ENCODE peak calls at places on chromosomes 5 and 9, in ten cellular contexts. N is ovary, O is uterus, U is right lobe of liver, P is Peyer's patch, D is body of pancreas, K is A549, Y is sigmoid colon, C is endothelial cell of umbilical vein, M is stomach. Z is an unnamed sample.

GRCh38 chr5:96256795-96257470 is 176.1 kb downstream of the PCSK1 start:
- DNase-seq in N (no peak), O (peak; percentile 17), U (no peak), P (no peak), D (no peak), K (peak; percentile 54), Y (no peak), C (peak; percentile 64), M (no peak), Z (peak; percentile 31)

GRCh38 chr9:76891279-76891678 is 14.6 kb downstream of the PRUNE2 start:
- DNase-seq in N (no peak), O (no peak), U (no peak), P (no peak), D (no peak), K (no peak), Y (no peak), C (no peak), M (no peak), Z (no peak)

GRCh38 chr5:139495644-139496435 is 13.3 kb upstream of the STING1 start:
- DNase-seq in N (no peak), O (no peak), U (no peak), P (no peak), D (no peak), K (no peak), Y (no peak), C (peak; percentile 83), M (no peak), Z (no peak)

GRCh38 chr9:26742843-26743242 is 149.8 kb downstream of the CAAP1 start:
- DNase-seq in N (no peak), O (no peak), U (no peak), P (no peak), D (no peak), K (no peak), Y (no peak), C (no peak), M (no peak), Z (no peak)

GRCh38 chr5:17127743-17128231 is 89.6 kb upstream of the BASP1 start:
- DNase-seq in N (no peak), O (no peak), U (no peak), P (no peak), D (no peak), K (peak; percentile 87), Y (no peak), C (peak; percentile 94), M (no peak), Z (no peak)

GRCh38 chr9:131692612-131692976 is 47.3 kb downstream of the RAPGEF1 start:
- DNase-seq in N (no peak), O (no peak), U (no peak), P (no peak), D (no peak), K (no peak), Y (no peak), C (no peak), M (no peak), Z (no peak)

GRCh38 chr9:95522871-95523370 is 6.2 kb upstream of the PTCH1 start:
- DNase-seq in N (no peak), O (no peak), U (no peak), P (no peak), D (no peak), K (no peak), Y (no peak), C (no peak), M (no peak), Z (no peak)

GRCh38 chr5:58245479-58245845 is 214.4 kb downstream of the PLK2 start:
- DNase-seq in N (no peak), O (no peak), U (no peak), P (no peak), D (no peak), K (no peak), Y (no peak), C (peak; percentile 90), M (no peak), Z (no peak)

GRCh38 chr5:172743112-172743959 is 27.7 kb downstream of the DUSP1 start:
- DNase-seq in N (no peak), O (no peak), U (no peak), P (no peak), D (no peak), K (no peak), Y (no peak), C (peak; percentile 19), M (no peak), Z (no peak)

GRCh38 chr5:172744106-172745104 is 26.6 kb downstream of the DUSP1 start:
- DNase-seq in N (no peak), O (no peak), U (no peak), P (no peak), D (peak; percentile 55), K (no peak), Y (peak; percentile 70), C (no peak), M (peak; percentile 64), Z (peak; percentile 74)

GRCh38 chr5:172741206-172741582 is 29.8 kb downstream of the DUSP1 start:
- DNase-seq in N (no peak), O (no peak), U (no peak), P (no peak), D (no peak), K (no peak), Y (no peak), C (no peak), M (no peak), Z (no peak)

GRCh38 chr5:172739385-172739784 is 31.6 kb downstream of the DUSP1 start:
- DNase-seq in N (no peak), O (no peak), U (no peak), P (no peak), D (no peak), K (no peak), Y (no peak), C (no peak), M (no peak), Z (no peak)

DNA sequence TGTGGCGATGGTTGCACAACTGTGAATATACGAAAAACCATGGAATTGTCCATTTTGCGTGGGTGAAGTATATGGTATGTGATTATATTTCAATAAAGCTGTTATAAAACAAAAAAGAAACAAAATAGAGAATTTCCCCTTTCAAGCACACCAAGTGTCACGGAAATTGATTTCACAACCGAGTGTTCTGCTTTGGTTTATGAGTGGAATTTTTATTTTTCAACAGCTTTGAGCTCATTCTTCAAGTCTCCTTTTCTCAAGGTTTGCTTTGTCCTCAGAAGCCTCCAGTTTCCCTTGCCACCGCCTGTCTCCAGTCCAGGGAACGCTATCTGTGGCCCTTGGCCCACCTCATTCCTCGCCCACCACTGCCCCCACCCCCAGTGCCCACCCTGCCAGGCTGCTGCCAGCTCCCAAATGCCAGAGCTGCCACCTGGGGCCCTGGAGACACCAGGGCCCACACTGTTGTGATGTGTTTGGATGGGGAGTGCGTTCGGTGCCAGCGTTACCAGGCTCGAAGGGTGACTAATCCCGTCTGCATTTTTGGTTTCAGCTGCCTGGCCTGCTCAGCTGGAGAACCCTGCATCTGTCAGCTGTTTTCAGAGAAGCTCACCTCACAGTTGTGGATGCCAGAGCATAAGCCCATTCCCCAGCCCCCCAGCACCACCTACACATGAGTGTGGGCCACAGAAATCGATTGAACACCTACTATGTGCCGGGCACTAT is 30.4 kb downstream of the DUSP1 start:
- DNase-seq in N (no peak), O (peak; percentile 75), U (no peak), P (no peak), D (peak; percentile 41), K (peak; percentile 65), Y (peak; percentile 94), C (no peak), M (no peak), Z (peak; percentile 60)
- TF ChIP-seq POLR2A in N (no peak), O (no peak), U (no peak), P (no peak), D (no peak), K (no peak), Y (no peak), C (no peak), M (no peak), Z (no peak)

DNA sequence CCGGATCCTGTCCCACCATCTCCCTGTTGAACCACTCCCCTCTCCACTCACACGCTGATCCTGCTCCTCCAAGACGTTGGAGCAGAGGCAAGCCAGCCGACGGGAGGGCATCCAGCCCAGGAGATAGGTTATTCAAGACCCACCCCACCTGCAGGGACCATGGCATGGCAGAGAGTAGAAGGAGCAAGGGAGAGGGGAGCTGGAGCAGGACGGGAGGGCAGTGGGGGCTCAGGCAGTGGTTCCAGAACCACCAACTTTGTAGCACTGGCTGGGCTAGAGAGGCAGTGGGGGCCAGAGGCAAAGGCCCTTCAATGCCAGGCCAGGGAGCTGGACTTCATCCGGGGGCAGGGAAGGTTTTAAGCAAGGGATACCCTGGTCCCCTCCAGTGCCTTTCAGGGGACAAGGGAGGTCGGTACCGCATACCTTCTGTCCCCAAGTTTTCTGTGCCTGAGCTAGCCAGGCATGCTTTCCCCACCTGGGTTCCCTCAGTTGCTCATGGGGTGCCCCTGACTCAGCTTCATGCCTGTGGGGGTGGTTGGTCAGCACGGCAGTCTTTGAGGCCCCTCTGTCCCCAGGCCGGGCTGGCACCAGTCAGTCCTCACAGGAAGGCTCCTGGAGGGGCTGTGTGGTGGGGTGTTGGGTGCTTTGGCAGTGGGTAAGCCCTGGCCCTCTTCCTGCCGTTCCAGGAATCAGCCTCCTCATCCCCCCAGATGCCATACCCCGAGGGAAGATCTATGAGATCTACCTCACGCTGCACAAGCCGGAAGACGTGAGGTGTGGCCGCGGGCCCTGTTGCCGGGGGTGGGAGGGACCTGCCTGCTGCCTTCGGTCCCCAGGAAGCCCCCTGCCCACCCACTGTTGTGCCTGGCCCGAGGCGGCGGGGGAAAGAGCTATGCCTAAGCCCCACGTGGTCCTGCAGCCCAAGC is 22.4 kb downstream of the HK3 start:
- DNase-seq in N (no peak), O (no peak), U (no peak), P (no peak), D (no peak), K (no peak), Y (no peak), C (no peak), M (no peak), Z (no peak)
- H3K27ac ChIP-seq in N (no peak overlapping the region), O (no peak overlapping the region), U (no peak overlapping the region), P (no peak overlapping the region), D (no peak overlapping the region), K (no peak overlapping the region), Y (no peak overlapping the region), C (no peak overlapping the region), M (no peak overlapping the region), Z (no peak overlapping the region)

GRCh38 chr5:132489051-132489770 is 1.4 kb downstream of the IRF1 start:
- DNase-seq in N (peak; percentile 31), O (peak; percentile 13), U (peak; percentile 51), P (peak; percentile 53), D (peak; percentile 11), K (no peak), Y (peak; percentile 60), C (no peak), M (peak; percentile 26), Z (peak; percentile 32)
- H3K4me1 ChIP-seq in N (peaks cover 13% of the 10 kb centered on the region), O (peaks cover 8% of the 10 kb centered on the region), U (no peaks in the 10 kb centered on the region), P (peaks cover 45% of the 10 kb centered on the region), D (peaks cover 32% of the 10 kb centered on the region), K (peaks cover 23% of the 10 kb centered on the region), Y (peaks cover 44% of the 10 kb centered on the region), C (peaks cover 19% of the 10 kb centered on the region), M (peaks cover 74% of the 10 kb centered on the region), Z (peaks cover 46% of the 10 kb centered on the region)

GRCh38 chr9:34386656-34387055 is 10.0 kb upstream of the MYORG start:
- DNase-seq in N (no peak), O (no peak), U (peak; percentile 31), P (no peak), D (no peak), K (no peak), Y (no peak), C (no peak), M (no peak), Z (no peak)

GRCh38 chr9:34383904-34384303 is 7.2 kb upstream of the MYORG start:
- DNase-seq in N (no peak), O (no peak), U (no peak), P (no peak), D (no peak), K (no peak), Y (no peak), C (no peak), M (no peak), Z (no peak)

GRCh38 chr9:34384368-34385165 is 7.9 kb upstream of the MYORG start:
- DNase-seq in N (no peak), O (no peak), U (peak; percentile 40), P (no peak), D (no peak), K (no peak), Y (no peak), C (no peak), M (no peak), Z (no peak)

GRCh38 chr9:34387239-34387638 is 10.5 kb upstream of the MYORG start:
- DNase-seq in N (no peak), O (no peak), U (peak; percentile 9), P (no peak), D (no peak), K (no peak), Y (no peak), C (no peak), M (no peak), Z (no peak)

DNA sequence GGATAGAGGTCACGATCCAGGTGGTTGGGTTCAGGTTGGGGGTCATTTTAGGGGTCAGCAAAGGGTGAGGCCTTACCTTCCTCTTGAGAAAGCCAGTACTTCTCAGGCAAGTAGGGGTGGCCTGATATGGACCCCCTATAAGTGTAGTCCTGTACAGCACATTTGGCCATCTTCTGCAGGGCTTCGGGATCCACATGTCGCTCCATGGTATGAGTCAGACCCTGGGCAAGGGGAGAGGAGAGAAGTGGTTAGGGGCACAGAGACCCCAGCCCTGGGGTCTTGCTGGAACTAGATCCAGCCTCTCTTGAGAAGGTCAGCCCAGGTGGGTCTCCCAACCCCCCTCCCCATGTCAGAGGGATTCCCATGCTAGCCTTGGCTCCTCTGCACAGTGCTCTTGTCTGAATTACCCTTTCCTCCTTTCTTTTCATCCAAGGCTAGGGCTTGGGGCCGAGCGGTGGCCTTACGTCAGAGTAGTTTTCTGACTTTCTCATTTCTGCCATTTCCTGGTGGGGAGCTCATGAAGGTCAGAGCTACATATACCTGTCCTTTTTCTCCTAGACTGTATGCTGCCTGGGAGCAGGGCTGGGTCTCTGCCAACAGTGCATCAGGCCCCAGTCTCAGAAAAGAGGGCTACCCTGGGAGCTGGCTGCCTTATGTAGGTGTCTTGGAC is 9.0 kb upstream of the MYORG start:
- DNase-seq in N (no peak), O (no peak), U (peak; percentile 23), P (no peak), D (no peak), K (no peak), Y (no peak), C (no peak), M (no peak), Z (no peak)
- TF ChIP-seq POLR2A in N (no peak), O (no peak), U (no peak), P (no peak), D (no peak), K (no peak), Y (no peak), C (no peak), M (no peak), Z (no peak)